ENCODE peak calls at places on chromosomes 3 and 15, in ten cellular contexts. One of them, this sample, is unnamed. For H3K27me3, the result is how much of the 10 kb centered on the place peaks cover.

GRCh38 chr3:152385761-152386160 is 117.0 kb downstream of the MBNL1 start:
- DNase-seq in PC-3: peak
- DNase-seq in H9: no peak
- DNase-seq in MM.1S: no peak
- DNase-seq in IMR-90: peak
- DNase-seq in uterus: no peak
- DNase-seq in left ventricle myocardium inferior: no peak
- DNase-seq in right cardiac atrium: no peak
- DNase-seq in body of pancreas: no peak
- DNase-seq in endothelial cell of umbilical vein: no peak
- DNase-seq in this sample: no peak

GRCh38 chr3:151085889-151086483 is 522 bp downstream of the MED12L start:
- DNase-seq in PC-3: no peak
- DNase-seq in H9: peak
- DNase-seq in MM.1S: peak
- DNase-seq in IMR-90: no peak
- DNase-seq in uterus: peak
- DNase-seq in left ventricle myocardium inferior: no peak
- DNase-seq in right cardiac atrium: peak
- DNase-seq in body of pancreas: peak
- DNase-seq in endothelial cell of umbilical vein: no peak
- DNase-seq in this sample: no peak

GRCh38 chr15:99424978-99425665 is 140.7 kb upstream of the MEF2A start:
- DNase-seq in PC-3: peak
- DNase-seq in H9: no peak
- DNase-seq in MM.1S: no peak
- DNase-seq in IMR-90: peak
- DNase-seq in uterus: peak
- DNase-seq in left ventricle myocardium inferior: peak
- DNase-seq in right cardiac atrium: peak
- DNase-seq in body of pancreas: no peak
- DNase-seq in endothelial cell of umbilical vein: peak
- DNase-seq in this sample: peak

GRCh38 chr3:183581496-183582155 is 26.1 kb upstream of the KLHL6 start:
- DNase-seq in PC-3: no peak
- DNase-seq in H9: no peak
- DNase-seq in MM.1S: no peak
- DNase-seq in IMR-90: no peak
- DNase-seq in uterus: no peak
- DNase-seq in left ventricle myocardium inferior: no peak
- DNase-seq in right cardiac atrium: no peak
- DNase-seq in body of pancreas: no peak
- DNase-seq in endothelial cell of umbilical vein: no peak
- DNase-seq in this sample: no peak

GRCh38 chr15:69234676-69235075 is 64.0 kb upstream of the PAQR5 start:
- DNase-seq in PC-3: no peak
- DNase-seq in H9: no peak
- DNase-seq in MM.1S: no peak
- DNase-seq in IMR-90: no peak
- DNase-seq in uterus: no peak
- DNase-seq in left ventricle myocardium inferior: no peak
- DNase-seq in right cardiac atrium: no peak
- DNase-seq in body of pancreas: no peak
- DNase-seq in endothelial cell of umbilical vein: no peak
- DNase-seq in this sample: no peak

GRCh38 chr3:63980019-63980418 is 43.3 kb downstream of the PSMD6 start:
- DNase-seq in PC-3: no peak
- DNase-seq in H9: no peak
- DNase-seq in MM.1S: no peak
- DNase-seq in IMR-90: no peak
- DNase-seq in uterus: no peak
- DNase-seq in left ventricle myocardium inferior: no peak
- DNase-seq in right cardiac atrium: no peak
- DNase-seq in body of pancreas: no peak
- DNase-seq in endothelial cell of umbilical vein: no peak
- DNase-seq in this sample: no peak

GRCh38 chr15:85750319-85750806 is 44.4 kb downstream of the KLHL25 start:
- DNase-seq in PC-3: no peak
- DNase-seq in H9: peak
- DNase-seq in MM.1S: no peak
- DNase-seq in IMR-90: peak
- DNase-seq in uterus: peak
- DNase-seq in left ventricle myocardium inferior: peak
- DNase-seq in right cardiac atrium: peak
- DNase-seq in body of pancreas: no peak
- DNase-seq in endothelial cell of umbilical vein: no peak
- DNase-seq in this sample: no peak

GRCh38 chr15:38886315-38887163 is 321.9 kb upstream of the RASGRP1 start:
- DNase-seq in PC-3: peak
- DNase-seq in H9: no peak
- DNase-seq in MM.1S: no peak
- DNase-seq in IMR-90: peak
- DNase-seq in uterus: no peak
- DNase-seq in left ventricle myocardium inferior: no peak
- DNase-seq in right cardiac atrium: no peak
- DNase-seq in body of pancreas: no peak
- DNase-seq in endothelial cell of umbilical vein: no peak
- DNase-seq in this sample: peak

GRCh38 chr15:79452244-79453051 is 20.3 kb downstream of the MINAR1 start:
- DNase-seq in PC-3: no peak
- DNase-seq in H9: no peak
- DNase-seq in MM.1S: no peak
- DNase-seq in IMR-90: no peak
- DNase-seq in uterus: no peak
- DNase-seq in left ventricle myocardium inferior: no peak
- DNase-seq in right cardiac atrium: no peak
- DNase-seq in body of pancreas: no peak
- DNase-seq in endothelial cell of umbilical vein: no peak
- DNase-seq in this sample: no peak

GRCh38 chr15:79447060-79447459 is 14.9 kb downstream of the MINAR1 start:
- DNase-seq in PC-3: no peak
- DNase-seq in H9: no peak
- DNase-seq in MM.1S: no peak
- DNase-seq in IMR-90: no peak
- DNase-seq in uterus: no peak
- DNase-seq in left ventricle myocardium inferior: no peak
- DNase-seq in right cardiac atrium: no peak
- DNase-seq in body of pancreas: no peak
- DNase-seq in endothelial cell of umbilical vein: no peak
- DNase-seq in this sample: no peak

GRCh38 chr15:79451361-79451999 is 19.3 kb downstream of the MINAR1 start:
- DNase-seq in PC-3: no peak
- DNase-seq in H9: peak
- DNase-seq in MM.1S: no peak
- DNase-seq in IMR-90: no peak
- DNase-seq in uterus: no peak
- DNase-seq in left ventricle myocardium inferior: no peak
- DNase-seq in right cardiac atrium: no peak
- DNase-seq in body of pancreas: no peak
- DNase-seq in endothelial cell of umbilical vein: no peak
- DNase-seq in this sample: no peak

GRCh38 chr15:79453446-79453845 is 21.3 kb downstream of the MINAR1 start:
- DNase-seq in PC-3: no peak
- DNase-seq in H9: no peak
- DNase-seq in MM.1S: peak
- DNase-seq in IMR-90: no peak
- DNase-seq in uterus: no peak
- DNase-seq in left ventricle myocardium inferior: no peak
- DNase-seq in right cardiac atrium: no peak
- DNase-seq in body of pancreas: no peak
- DNase-seq in endothelial cell of umbilical vein: no peak
- DNase-seq in this sample: no peak

DNA sequence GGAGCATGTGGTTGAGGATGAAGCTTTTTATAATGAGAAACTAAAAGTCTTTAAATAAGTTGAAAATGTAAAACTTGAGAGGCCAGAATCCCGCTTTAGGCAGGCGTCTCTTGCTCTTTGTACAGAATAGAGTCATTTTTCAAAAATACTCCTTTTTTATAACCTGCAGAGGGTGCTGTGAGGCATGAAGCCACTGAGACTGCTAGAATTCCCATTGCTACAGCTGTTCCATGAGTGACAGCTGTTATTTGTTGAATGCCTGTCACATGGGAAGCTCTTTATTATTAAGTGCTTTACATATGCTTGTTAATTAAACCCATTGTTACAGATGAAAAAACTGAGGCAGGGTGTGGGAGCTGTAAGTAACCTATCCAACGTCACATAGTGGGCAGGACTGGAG is 18.5 kb downstream of the MINAR1 start:
- DNase-seq in PC-3: peak
- DNase-seq in H9: no peak
- DNase-seq in MM.1S: no peak
- DNase-seq in IMR-90: no peak
- DNase-seq in uterus: no peak
- DNase-seq in left ventricle myocardium inferior: no peak
- DNase-seq in right cardiac atrium: no peak
- DNase-seq in body of pancreas: no peak
- DNase-seq in endothelial cell of umbilical vein: no peak
- DNase-seq in this sample: no peak
- H3K27me3 ChIP-seq in PC-3: under half
- H3K27me3 ChIP-seq in H9: under half
- H3K27me3 ChIP-seq in MM.1S: under half
- H3K27me3 ChIP-seq in IMR-90: under half
- H3K27me3 ChIP-seq in uterus: under half
- H3K27me3 ChIP-seq in left ventricle myocardium inferior: half or more
- H3K27me3 ChIP-seq in right cardiac atrium: under half
- H3K27me3 ChIP-seq in body of pancreas: under half
- H3K27me3 ChIP-seq in endothelial cell of umbilical vein: under half
- H3K27me3 ChIP-seq in this sample: under half

GRCh38 chr15:89445553-89445952 is 50.8 kb downstream of the RHCG start:
- DNase-seq in PC-3: no peak
- DNase-seq in H9: no peak
- DNase-seq in MM.1S: no peak
- DNase-seq in IMR-90: no peak
- DNase-seq in uterus: no peak
- DNase-seq in left ventricle myocardium inferior: no peak
- DNase-seq in right cardiac atrium: no peak
- DNase-seq in body of pancreas: peak
- DNase-seq in endothelial cell of umbilical vein: no peak
- DNase-seq in this sample: no peak
- H3K27me3 ChIP-seq in PC-3: under half
- H3K27me3 ChIP-seq in H9: under half
- H3K27me3 ChIP-seq in MM.1S: under half
- H3K27me3 ChIP-seq in IMR-90: half or more
- H3K27me3 ChIP-seq in uterus: under half
- H3K27me3 ChIP-seq in left ventricle myocardium inferior: half or more
- H3K27me3 ChIP-seq in right cardiac atrium: under half
- H3K27me3 ChIP-seq in body of pancreas: under half
- H3K27me3 ChIP-seq in endothelial cell of umbilical vein: under half
- H3K27me3 ChIP-seq in this sample: under half

GRCh38 chr15:65355983-65356353 is 21.8 kb downstream of the IGDCC3 start:
- DNase-seq in PC-3: no peak
- DNase-seq in H9: no peak
- DNase-seq in MM.1S: no peak
- DNase-seq in IMR-90: no peak
- DNase-seq in uterus: no peak
- DNase-seq in left ventricle myocardium inferior: no peak
- DNase-seq in right cardiac atrium: no peak
- DNase-seq in body of pancreas: no peak
- DNase-seq in endothelial cell of umbilical vein: no peak
- DNase-seq in this sample: no peak
- H3K27me3 ChIP-seq in PC-3: under half
- H3K27me3 ChIP-seq in H9: under half
- H3K27me3 ChIP-seq in MM.1S: under half
- H3K27me3 ChIP-seq in IMR-90: half or more
- H3K27me3 ChIP-seq in uterus: under half
- H3K27me3 ChIP-seq in left ventricle myocardium inferior: half or more
- H3K27me3 ChIP-seq in right cardiac atrium: under half
- H3K27me3 ChIP-seq in body of pancreas: under half
- H3K27me3 ChIP-seq in endothelial cell of umbilical vein: under half
- H3K27me3 ChIP-seq in this sample: under half

DNA sequence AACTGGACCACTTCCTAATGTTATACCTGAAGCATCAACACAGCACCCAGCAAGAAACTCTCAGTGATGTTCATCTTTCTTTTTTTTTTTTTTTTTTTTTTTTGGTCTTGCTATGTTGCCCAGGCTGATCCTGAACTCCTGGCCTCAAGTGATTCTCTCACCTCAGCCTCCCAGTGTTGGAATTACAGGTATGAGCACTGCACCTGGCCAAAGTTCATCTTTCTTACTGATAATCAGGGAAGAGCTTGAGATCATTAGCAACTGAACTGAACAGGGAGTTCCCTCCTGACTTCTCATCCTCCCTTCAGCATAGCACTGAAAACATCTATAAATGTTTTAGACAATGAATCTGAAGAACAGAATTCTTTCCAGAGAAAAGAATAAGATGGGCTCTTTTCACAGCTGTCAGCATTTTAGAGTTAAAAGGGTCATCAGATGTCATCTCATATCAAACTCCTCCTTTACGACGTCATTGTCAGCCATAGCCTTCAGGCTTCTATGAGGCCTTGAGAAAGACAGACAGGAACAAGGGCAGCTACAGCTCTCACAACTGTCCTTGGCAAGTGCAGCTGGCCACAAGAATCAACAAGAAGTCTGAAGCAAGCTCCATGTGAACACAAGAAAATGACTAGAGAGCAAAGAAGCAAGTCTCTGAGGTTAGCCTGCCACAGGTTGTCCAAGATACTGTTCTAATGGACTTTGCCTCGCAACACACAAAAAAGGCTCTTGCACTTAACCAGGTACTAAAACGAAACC is 33.8 kb downstream of the SCAP start:
- DNase-seq in PC-3: no peak
- DNase-seq in H9: no peak
- DNase-seq in MM.1S: no peak
- DNase-seq in IMR-90: no peak
- DNase-seq in uterus: no peak
- DNase-seq in left ventricle myocardium inferior: no peak
- DNase-seq in right cardiac atrium: no peak
- DNase-seq in body of pancreas: peak
- DNase-seq in endothelial cell of umbilical vein: no peak
- DNase-seq in this sample: no peak
- H3K27me3 ChIP-seq in PC-3: under half
- H3K27me3 ChIP-seq in H9: under half
- H3K27me3 ChIP-seq in MM.1S: under half
- H3K27me3 ChIP-seq in IMR-90: under half
- H3K27me3 ChIP-seq in uterus: under half
- H3K27me3 ChIP-seq in left ventricle myocardium inferior: under half
- H3K27me3 ChIP-seq in right cardiac atrium: under half
- H3K27me3 ChIP-seq in body of pancreas: under half
- H3K27me3 ChIP-seq in endothelial cell of umbilical vein: under half
- H3K27me3 ChIP-seq in this sample: under half

DNA sequence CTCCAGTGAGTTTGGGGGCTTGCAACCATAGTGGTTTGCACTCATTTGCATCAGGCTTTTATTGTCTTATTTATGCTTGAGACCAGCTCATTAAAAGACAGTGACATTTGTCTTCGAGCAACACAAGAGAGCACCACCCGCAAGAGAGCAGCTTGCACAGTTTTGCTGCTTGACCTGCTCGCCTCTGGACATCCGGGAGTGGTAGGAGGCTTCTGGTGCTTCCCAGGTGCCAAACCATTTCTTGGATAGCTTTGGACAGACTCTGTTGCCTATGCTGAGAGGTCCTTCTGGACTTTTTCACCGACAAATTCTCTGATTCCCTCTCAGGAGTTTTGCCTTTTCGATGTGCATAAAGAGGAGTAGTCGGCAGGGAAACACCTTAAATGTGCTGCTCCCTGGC is 294.5 kb downstream of the MEX3B start:
- DNase-seq in PC-3: no peak
- DNase-seq in H9: no peak
- DNase-seq in MM.1S: no peak
- DNase-seq in IMR-90: no peak
- DNase-seq in uterus: no peak
- DNase-seq in left ventricle myocardium inferior: no peak
- DNase-seq in right cardiac atrium: no peak
- DNase-seq in body of pancreas: no peak
- DNase-seq in endothelial cell of umbilical vein: no peak
- DNase-seq in this sample: no peak
- H3K27me3 ChIP-seq in PC-3: under half
- H3K27me3 ChIP-seq in H9: under half
- H3K27me3 ChIP-seq in MM.1S: under half
- H3K27me3 ChIP-seq in IMR-90: under half
- H3K27me3 ChIP-seq in uterus: under half
- H3K27me3 ChIP-seq in left ventricle myocardium inferior: under half
- H3K27me3 ChIP-seq in right cardiac atrium: under half
- H3K27me3 ChIP-seq in body of pancreas: under half
- H3K27me3 ChIP-seq in endothelial cell of umbilical vein: under half
- H3K27me3 ChIP-seq in this sample: under half

This sample was measured in bronchial epithelial cell.